ENCODE peak calls at places on chromosomes 11 and 22, in five cellular contexts. One of them, this sample, is unnamed.
A peak's percentile ranks its signal among the peaks of the same experiment; 100 is the strongest.

GRCh38 chr11:74004694-74005615 is 3.9 kb downstream of the UCP3 start:
- DNase-seq in adrenal gland: no peak
- DNase-seq in ovary: no peak
- DNase-seq in hypothalamus: no peak
- DNase-seq in stimulated activated CD8-positive, alpha-beta memory T cell treated with anti-CD3 and anti-CD28 coated beads, Interleukin-15, amount 100 ng/mL, for 48 hours: peak; percentile 75
- DNase-seq in this sample: no peak

GRCh38 chr11:35810045-35810444 is 133.8 kb upstream of the LDLRAD3 start:
- DNase-seq in stimulated activated CD8-positive, alpha-beta memory T cell treated with anti-CD3 and anti-CD28 coated beads, Interleukin-15, amount 100 ng/mL, for 48 hours: no peak
- DNase-seq in hypothalamus: no peak
- DNase-seq in adrenal gland: no peak
- DNase-seq in ovary: no peak
- DNase-seq in this sample: no peak

GRCh38 chr11:65432686-65433582 is 10.3 kb downstream of the NEAT1 start:
- DNase-seq in stimulated activated CD8-positive, alpha-beta memory T cell treated with anti-CD3 and anti-CD28 coated beads, Interleukin-15, amount 100 ng/mL, for 48 hours: no peak
- DNase-seq in ovary: no peak
- DNase-seq in hypothalamus: no peak
- DNase-seq in adrenal gland: no peak
- DNase-seq in this sample: no peak

GRCh38 chr11:47606731-47607130 is 12.5 kb upstream of the C1QTNF4 start:
- DNase-seq in stimulated activated CD8-positive, alpha-beta memory T cell treated with anti-CD3 and anti-CD28 coated beads, Interleukin-15, amount 100 ng/mL, for 48 hours: no peak
- DNase-seq in ovary: no peak
- DNase-seq in adrenal gland: no peak
- DNase-seq in hypothalamus: no peak
- DNase-seq in this sample: peak; percentile 46

GRCh38 chr11:63920870-63921417 is 4.0 kb upstream of the RCOR2 start:
- DNase-seq in hypothalamus: no peak
- DNase-seq in adrenal gland: no peak
- DNase-seq in ovary: no peak
- DNase-seq in stimulated activated CD8-positive, alpha-beta memory T cell treated with anti-CD3 and anti-CD28 coated beads, Interleukin-15, amount 100 ng/mL, for 48 hours: no peak
- DNase-seq in this sample: no peak

GRCh38 chr11:106278391-106278790 is 200.9 kb downstream of the AASDHPPT start:
- DNase-seq in stimulated activated CD8-positive, alpha-beta memory T cell treated with anti-CD3 and anti-CD28 coated beads, Interleukin-15, amount 100 ng/mL, for 48 hours: no peak
- DNase-seq in adrenal gland: no peak
- DNase-seq in hypothalamus: no peak
- DNase-seq in ovary: no peak
- DNase-seq in this sample: no peak

GRCh38 chr22:50250555-50251471 is at the start of gene HDAC10:
- DNase-seq in adrenal gland: peak; percentile 77
- DNase-seq in stimulated activated CD8-positive, alpha-beta memory T cell treated with anti-CD3 and anti-CD28 coated beads, Interleukin-15, amount 100 ng/mL, for 48 hours: peak; percentile 80
- DNase-seq in hypothalamus: no peak
- DNase-seq in ovary: peak; percentile 75
- DNase-seq in this sample: peak; percentile 91

GRCh38 chr11:35138606-35138948 is 394 bp upstream of the CD44 start:
- DNase-seq in stimulated activated CD8-positive, alpha-beta memory T cell treated with anti-CD3 and anti-CD28 coated beads, Interleukin-15, amount 100 ng/mL, for 48 hours: no peak
- DNase-seq in hypothalamus: no peak
- DNase-seq in adrenal gland: no peak
- DNase-seq in ovary: no peak
- DNase-seq in this sample: no peak

GRCh38 chr11:63493127-63493526 is 2.2 kb upstream of the PLAAT5 start:
- DNase-seq in stimulated activated CD8-positive, alpha-beta memory T cell treated with anti-CD3 and anti-CD28 coated beads, Interleukin-15, amount 100 ng/mL, for 48 hours: no peak
- DNase-seq in hypothalamus: no peak
- DNase-seq in ovary: no peak
- DNase-seq in adrenal gland: no peak
- DNase-seq in this sample: no peak

GRCh38 chr11:17699157-17700114 is 19.9 kb upstream of the MYOD1 start:
- DNase-seq in stimulated activated CD8-positive, alpha-beta memory T cell treated with anti-CD3 and anti-CD28 coated beads, Interleukin-15, amount 100 ng/mL, for 48 hours: no peak
- DNase-seq in ovary: no peak
- DNase-seq in hypothalamus: no peak
- DNase-seq in adrenal gland: no peak
- DNase-seq in this sample: no peak

GRCh38 chr22:30969532-30970355 is 679 bp downstream of the TUG1 start:
- DNase-seq in hypothalamus: no peak
- DNase-seq in ovary: no peak
- DNase-seq in stimulated activated CD8-positive, alpha-beta memory T cell treated with anti-CD3 and anti-CD28 coated beads, Interleukin-15, amount 100 ng/mL, for 48 hours: no peak
- DNase-seq in adrenal gland: no peak
- DNase-seq in this sample: peak; percentile 49

GRCh38 chr11:94895451-94895850 is 77.9 kb downstream of the CWC15 start:
- DNase-seq in adrenal gland: no peak
- DNase-seq in hypothalamus: no peak
- DNase-seq in stimulated activated CD8-positive, alpha-beta memory T cell treated with anti-CD3 and anti-CD28 coated beads, Interleukin-15, amount 100 ng/mL, for 48 hours: no peak
- DNase-seq in ovary: no peak
- DNase-seq in this sample: no peak

GRCh38 chr11:107849791-107850190 is 8.8 kb downstream of the SLC35F2 start:
- DNase-seq in ovary: no peak
- DNase-seq in hypothalamus: no peak
- DNase-seq in stimulated activated CD8-positive, alpha-beta memory T cell treated with anti-CD3 and anti-CD28 coated beads, Interleukin-15, amount 100 ng/mL, for 48 hours: no peak
- DNase-seq in adrenal gland: no peak
- DNase-seq in this sample: no peak

GRCh38 chr11:128476031-128476430 is 111.3 kb downstream of the ETS1 start:
- DNase-seq in hypothalamus: no peak
- DNase-seq in stimulated activated CD8-positive, alpha-beta memory T cell treated with anti-CD3 and anti-CD28 coated beads, Interleukin-15, amount 100 ng/mL, for 48 hours: no peak
- DNase-seq in ovary: no peak
- DNase-seq in adrenal gland: no peak
- DNase-seq in this sample: no peak

GRCh38 chr11:9016916-9017642 is 13.3 kb upstream of the NRIP3 start:
- DNase-seq in ovary: no peak
- DNase-seq in hypothalamus: no peak
- DNase-seq in stimulated activated CD8-positive, alpha-beta memory T cell treated with anti-CD3 and anti-CD28 coated beads, Interleukin-15, amount 100 ng/mL, for 48 hours: no peak
- DNase-seq in adrenal gland: no peak
- DNase-seq in this sample: no peak

GRCh38 chr11:108733479-108734116 is 68.7 kb downstream of the DDX10 start:
- DNase-seq in ovary: no peak
- DNase-seq in hypothalamus: no peak
- DNase-seq in adrenal gland: no peak
- DNase-seq in stimulated activated CD8-positive, alpha-beta memory T cell treated with anti-CD3 and anti-CD28 coated beads, Interleukin-15, amount 100 ng/mL, for 48 hours: peak; percentile 32
- DNase-seq in this sample: no peak

GRCh38 chr11:120256779-120257178 is 16.8 kb downstream of the POU2F3 start:
- DNase-seq in hypothalamus: no peak
- DNase-seq in ovary: no peak
- DNase-seq in adrenal gland: no peak
- DNase-seq in stimulated activated CD8-positive, alpha-beta memory T cell treated with anti-CD3 and anti-CD28 coated beads, Interleukin-15, amount 100 ng/mL, for 48 hours: no peak
- DNase-seq in this sample: no peak